ENCODE peak calls at places on chromosome 14, in seven cellular contexts. P, D, T, Z, E, C and S are unnamed samples.

GRCh38 chr14:37587438-37587837 is 7.6 kb downstream of the FOXA1 start:
- DNase-seq in P (no peak), D (no peak), T (no peak), Z (no peak), E (no peak), C (no peak), S (no peak)

GRCh38 chr14:54478621-54479215 is 10.1 kb downstream of the GMFB start:
- DNase-seq in P (no peak), D (no peak), T (no peak), Z (no peak), E (no peak), C (no peak), S (no peak)

GRCh38 chr14:65149116-65149515 is 46.8 kb upstream of the MAX start:
- DNase-seq in P (no peak), D (no peak), T (no peak), Z (no peak), E (no peak), C (no peak), S (no peak)

GRCh38 chr14:69505338-69506240 is 21.1 kb downstream of the PLEKHD1 start:
- DNase-seq in P (no peak), D (no peak), T (no peak), Z (no peak), E (no peak), C (no peak), S (no peak)

GRCh38 chr14:68564236-68564825 is 228.5 kb downstream of the ZFP36L1 start:
- DNase-seq in P (no peak), D (no peak), T (no peak), Z (no peak), E (no peak), C (no peak), S (no peak)

GRCh38 chr14:76293923-76294322 is 82.0 kb upstream of the ESRRB start:
- DNase-seq in P (no peak), D (no peak), T (no peak), Z (no peak), E (no peak), C (no peak), S (no peak)

GRCh38 chr14:56808314-56809201 is 1.7 kb downstream of the OTX2 start:
- DNase-seq in P (no peak), D (no peak), T (no peak), Z (no peak), E (no peak), C (no peak), S (no peak)

GRCh38 chr14:50263321-50263720 is 31.9 kb upstream of the SOS2 start:
- DNase-seq in P (no peak), D (no peak), T (no peak), Z (no peak), E (no peak), C (no peak), S (no peak)

GRCh38 chr14:101927859-101928258 is 36.5 kb upstream of the DYNC1H1 start:
- DNase-seq in P (peak; percentile 92), D (peak; percentile 77), T (peak; percentile 96), Z (no peak), E (peak; percentile 88), C (peak; percentile 91), S (peak; percentile 93)

GRCh38 chr14:50631408-50631821 is 36.7 kb downstream of the SAV1 start:
- DNase-seq in P (no peak), D (no peak), T (no peak), Z (no peak), E (no peak), C (no peak), S (no peak)

GRCh38 chr14:51447411-51447810 is 204.3 kb upstream of the FRMD6 start:
- DNase-seq in P (no peak), D (no peak), T (no peak), Z (no peak), E (no peak), C (no peak), S (no peak)

GRCh38 chr14:73476451-73476905 is 14.3 kb upstream of the RIOX1 start:
- DNase-seq in P (no peak), D (peak; percentile 93), T (no peak), Z (no peak), E (no peak), C (no peak), S (no peak)

GRCh38 chr14:105473677-105474477 is 744 bp upstream of the CRIP2 start:
- DNase-seq in P (peak; percentile 93), D (peak; percentile 74), T (peak; percentile 94), Z (peak; percentile 92), E (peak; percentile 46), C (peak; percentile 97), S (peak; percentile 98)

GRCh38 chr14:61813101-61813596 is 50.9 kb downstream of the SNAPC1 start:
- DNase-seq in P (no peak), D (no peak), T (no peak), Z (no peak), E (no peak), C (no peak), S (no peak)

GRCh38 chr14:73787760-73788508 is 63.7 kb upstream of the PTGR2 start:
- DNase-seq in P (no peak), D (peak; percentile 17), T (no peak), Z (no peak), E (no peak), C (no peak), S (no peak)

GRCh38 chr14:34170891-34171290 is 220.0 kb upstream of the EGLN3 start:
- DNase-seq in P (no peak), D (no peak), T (no peak), Z (no peak), E (no peak), C (no peak), S (no peak)

GRCh38 chr14:63375772-63376171 is 57.0 kb upstream of the GPHB5 start:
- DNase-seq in P (no peak), D (no peak), T (no peak), Z (no peak), E (no peak), C (no peak), S (no peak)

GRCh38 chr14:105389976-105390848 is 8.1 kb upstream of the TEX22 start:
- DNase-seq in P (peak; percentile 46), D (no peak), T (no peak), Z (no peak), E (no peak), C (no peak), S (no peak)

GRCh38 chr14:104780513-104781030 is 15.0 kb downstream of the AKT1 start:
- DNase-seq in P (no peak), D (no peak), T (no peak), Z (no peak), E (no peak), C (no peak), S (no peak)

GRCh38 chr14:44565968-44566367 is 58.9 kb upstream of the FSCB start:
- DNase-seq in P (no peak), D (peak; percentile 84), T (no peak), Z (no peak), E (no peak), C (no peak), S (no peak)

GRCh38 chr14:95488376-95489162 is 27.9 kb downstream of the SYNE3 start:
- DNase-seq in P (peak; percentile 56), D (no peak), T (no peak), Z (no peak), E (no peak), C (peak; percentile 52), S (no peak)

GRCh38 chr14:74062809-74063150 is 21.5 kb downstream of the ALDH6A1 start:
- DNase-seq in P (no peak), D (no peak), T (no peak), Z (no peak), E (no peak), C (no peak), S (no peak)

GRCh38 chr14:104419865-104420458 is 159.6 kb upstream of the C14orf180 start:
- DNase-seq in P (no peak), D (no peak), T (no peak), Z (no peak), E (no peak), C (no peak), S (no peak)

GRCh38 chr14:79543348-79543747 is 668.0 kb downstream of the DIO2 start:
- DNase-seq in P (no peak), D (no peak), T (no peak), Z (no peak), E (no peak), C (no peak), S (no peak)

GRCh38 chr14:64942531-64943111 is at the start of gene GPX2:
- DNase-seq in P (no peak), D (no peak), T (no peak), Z (peak; percentile 66), E (no peak), C (no peak), S (no peak)

GRCh38 chr14:68690106-68690960 is 102.5 kb downstream of the ZFP36L1 start:
- DNase-seq in P (peak; percentile 16), D (no peak), T (no peak), Z (no peak), E (no peak), C (no peak), S (no peak)

GRCh38 chr14:100804138-100804537 is 21.8 kb upstream of the MEG3 start:
- DNase-seq in P (no peak), D (no peak), T (no peak), Z (no peak), E (no peak), C (no peak), S (no peak)

GRCh38 chr14:102909462-102909861 is 13.0 kb upstream of the AMN start:
- DNase-seq in P (no peak), D (no peak), T (no peak), Z (no peak), E (no peak), C (no peak), S (no peak)

GRCh38 chr14:103856105-103856504 is 8.7 kb upstream of the PPP1R13B start:
- DNase-seq in P (no peak), D (no peak), T (no peak), Z (no peak), E (no peak), C (no peak), S (no peak)

GRCh38 chr14:34650786-34651584 is 21.0 kb upstream of the SNX6 start:
- DNase-seq in P (no peak), D (peak; percentile 82), T (peak; percentile 89), Z (no peak), E (peak; percentile 96), C (no peak), S (no peak)

GRCh38 chr14:51873221-51873893 is 12.9 kb downstream of the GNG2 start:
- DNase-seq in P (no peak), D (peak; percentile 62), T (peak; percentile 51), Z (peak; percentile 88), E (peak; percentile 88), C (no peak), S (no peak)

GRCh38 chr14:100816950-100817901 is 8.7 kb upstream of the MEG3 start:
- DNase-seq in P (no peak), D (no peak), T (no peak), Z (no peak), E (no peak), C (no peak), S (no peak)

GRCh38 chr14:77638738-77639137 is 22.3 kb upstream of the SPTLC2 start:
- DNase-seq in P (no peak), D (no peak), T (peak; percentile 81), Z (no peak), E (no peak), C (no peak), S (no peak)

GRCh38 chr14:48319823-48320222 is 644.4 kb upstream of the MDGA2 start:
- DNase-seq in P (no peak), D (no peak), T (no peak), Z (no peak), E (no peak), C (no peak), S (no peak)

GRCh38 chr14:95703341-95703740 is 10.6 kb downstream of the TCL1A start:
- DNase-seq in P (no peak), D (no peak), T (no peak), Z (no peak), E (no peak), C (no peak), S (no peak)

GRCh38 chr14:22315336-22315735 is 273.7 kb downstream of the DAD1 start:
- DNase-seq in P (no peak), D (no peak), T (no peak), Z (no peak), E (no peak), C (no peak), S (no peak)